ENCODE peak calls at places on chromosomes 13 and 19, in four cellular contexts. E, N, U and H are unnamed samples.
A peak's percentile ranks its signal among the peaks of the same experiment; 100 is the strongest.

GRCh38 chr19:41869374-41869955 is 7.6 kb upstream of the CD79A start:
- DNase-seq in U (no peak), N (no peak), E (no peak), H (no peak)

GRCh38 chr13:110525328-110526319 is 35.9 kb downstream of the RAB20 start:
- DNase-seq in U (no peak), E (peak; percentile 100), N (peak; percentile 51), H (no peak)

GRCh38 chr19:49339364-49340068 is 4.3 kb downstream of the CD37 start:
- DNase-seq in N (peak; percentile 88), E (no peak), U (peak; percentile 78), H (peak; percentile 87)

GRCh38 chr19:43700368-43701015 is 15.4 kb upstream of the IRGC start:
- DNase-seq in N (peak; percentile 30), U (peak; percentile 41), E (no peak), H (peak; percentile 86)

GRCh38 chr13:85618514-85618913 is 180.7 kb downstream of the SLITRK6 start:
- DNase-seq in N (no peak), E (no peak), U (no peak), H (no peak)

GRCh38 chr13:75299913-75300862 is 181.8 kb downstream of the TBC1D4 start:
- DNase-seq in E (no peak), U (peak; percentile 19), N (no peak), H (peak; percentile 64)

GRCh38 chr19:29504454-29504853 is 21.3 kb upstream of the VSTM2B start:
- DNase-seq in N (no peak), E (no peak), U (no peak), H (no peak)

GRCh38 chr19:33416307-33417215 is 43.1 kb downstream of the CEBPG start:
- DNase-seq in E (peak; percentile 29), N (peak; percentile 57), U (peak; percentile 66), H (peak; percentile 46)